ENCODE peak calls at places on chromosomes 12 and 14, in four cellular contexts. H is non-pigmented ciliary epithelial cell, M is erythroblast, K is IMR-90. T is an unnamed sample.

GRCh38 chr12:94879542-94879941 is 124.0 kb downstream of the NDUFA12 start:
- DNase-seq in M (peak), H (no peak), K (peak), T (no peak)

GRCh38 chr12:61452076-61452475 is 808.1 kb upstream of the USP15 start:
- DNase-seq in H (no peak), K (no peak), M (no peak), T (no peak)

GRCh38 chr12:70186436-70186835 is 56.8 kb upstream of the CNOT2 start:
- DNase-seq in K (no peak), M (no peak), H (no peak), T (no peak)

GRCh38 chr12:6548556-6549378 is 7.1 kb downstream of the IFFO1 start:
- DNase-seq in M (no peak), H (no peak), K (peak), T (no peak)

GRCh38 chr14:32531942-32532341 is 202.8 kb downstream of the AKAP6 start:
- DNase-seq in M (no peak), H (no peak), K (no peak), T (no peak)

GRCh38 chr12:50110762-50111416 is 1.1 kb upstream of the COX14 start:
- DNase-seq in K (peak), M (no peak), H (no peak), T (no peak)

GRCh38 chr14:59126714-59127436 is 61.6 kb upstream of the DAAM1 start:
- DNase-seq in K (peak), M (peak), H (peak), T (peak)

GRCh38 chr12:22459872-22460490 is 84.4 kb downstream of the C2CD5 start:
- DNase-seq in M (peak), K (peak), H (no peak), T (peak)

GRCh38 chr14:22766457-22767322 is at the start of gene OXA1L:
- DNase-seq in K (peak), H (peak), M (peak), T (peak)